ENCODE peak calls at places on chromosomes 4 and X, in eight cellular contexts. One of them, this sample, is unnamed.

GRCh38 chr4:723706-724105 is 18.1 kb downstream of the PCGF3 start:
- DNase-seq in fibroblast of villous mesenchyme: peak
- DNase-seq in stimulated activated CD4-positive, alpha-beta T cell treated with anti-CD3 and anti-CD28 coated beads, Interleukin-1b, Interleukin-23, amount 100 ng/mL, for 48 hours: no peak
- DNase-seq in foreskin fibroblast: no peak
- DNase-seq in NCI-H1092: no peak
- DNase-seq in adipocyte: no peak
- DNase-seq in effector CD4-positive, alpha-beta T cell: no peak
- DNase-seq in astrocyte of the spinal cord: no peak
- DNase-seq in this sample: no peak

GRCh38 chr4:98290511-98290910 is 29.3 kb downstream of the RAP1GDS1 start:
- DNase-seq in stimulated activated CD4-positive, alpha-beta T cell treated with anti-CD3 and anti-CD28 coated beads, Interleukin-1b, Interleukin-23, amount 100 ng/mL, for 48 hours: no peak
- DNase-seq in adipocyte: peak
- DNase-seq in fibroblast of villous mesenchyme: peak
- DNase-seq in foreskin fibroblast: no peak
- DNase-seq in astrocyte of the spinal cord: peak
- DNase-seq in NCI-H1092: no peak
- DNase-seq in effector CD4-positive, alpha-beta T cell: no peak
- DNase-seq in this sample: no peak

GRCh38 chr4:105989411-105990242 is 94.4 kb downstream of the NPNT start:
- DNase-seq in stimulated activated CD4-positive, alpha-beta T cell treated with anti-CD3 and anti-CD28 coated beads, Interleukin-1b, Interleukin-23, amount 100 ng/mL, for 48 hours: no peak
- DNase-seq in foreskin fibroblast: no peak
- DNase-seq in astrocyte of the spinal cord: no peak
- DNase-seq in fibroblast of villous mesenchyme: no peak
- DNase-seq in NCI-H1092: no peak
- DNase-seq in effector CD4-positive, alpha-beta T cell: no peak
- DNase-seq in adipocyte: no peak
- DNase-seq in this sample: no peak

GRCh38 chrX:95063554-95063953 is 1389.5 kb downstream of the FAM133A start:
- DNase-seq in astrocyte of the spinal cord: peak
- DNase-seq in stimulated activated CD4-positive, alpha-beta T cell treated with anti-CD3 and anti-CD28 coated beads, Interleukin-1b, Interleukin-23, amount 100 ng/mL, for 48 hours: no peak
- DNase-seq in foreskin fibroblast: no peak
- DNase-seq in adipocyte: peak
- DNase-seq in NCI-H1092: no peak
- DNase-seq in effector CD4-positive, alpha-beta T cell: no peak
- DNase-seq in fibroblast of villous mesenchyme: peak
- DNase-seq in this sample: no peak

GRCh38 chr4:118224239-118224829 is 128.5 kb downstream of the PRSS12 start:
- DNase-seq in foreskin fibroblast: peak
- DNase-seq in astrocyte of the spinal cord: peak
- DNase-seq in NCI-H1092: peak
- DNase-seq in fibroblast of villous mesenchyme: peak
- DNase-seq in effector CD4-positive, alpha-beta T cell: no peak
- DNase-seq in adipocyte: peak
- DNase-seq in stimulated activated CD4-positive, alpha-beta T cell treated with anti-CD3 and anti-CD28 coated beads, Interleukin-1b, Interleukin-23, amount 100 ng/mL, for 48 hours: no peak
- DNase-seq in this sample: peak

GRCh38 chr4:168797176-168797575 is 212.9 kb downstream of the CBR4 start:
- DNase-seq in NCI-H1092: no peak
- DNase-seq in astrocyte of the spinal cord: peak
- DNase-seq in fibroblast of villous mesenchyme: peak
- DNase-seq in stimulated activated CD4-positive, alpha-beta T cell treated with anti-CD3 and anti-CD28 coated beads, Interleukin-1b, Interleukin-23, amount 100 ng/mL, for 48 hours: no peak
- DNase-seq in effector CD4-positive, alpha-beta T cell: no peak
- DNase-seq in adipocyte: peak
- DNase-seq in foreskin fibroblast: peak
- DNase-seq in this sample: no peak

GRCh38 chr4:125313497-125313896 is 1.3 kb upstream of the FAT4 start:
- DNase-seq in adipocyte: peak
- DNase-seq in fibroblast of villous mesenchyme: peak
- DNase-seq in foreskin fibroblast: peak
- DNase-seq in effector CD4-positive, alpha-beta T cell: no peak
- DNase-seq in stimulated activated CD4-positive, alpha-beta T cell treated with anti-CD3 and anti-CD28 coated beads, Interleukin-1b, Interleukin-23, amount 100 ng/mL, for 48 hours: peak
- DNase-seq in NCI-H1092: peak
- DNase-seq in astrocyte of the spinal cord: peak
- DNase-seq in this sample: no peak

GRCh38 chr4:183873389-183874185 is 31.5 kb upstream of the STOX2 start:
- DNase-seq in NCI-H1092: no peak
- DNase-seq in effector CD4-positive, alpha-beta T cell: no peak
- DNase-seq in stimulated activated CD4-positive, alpha-beta T cell treated with anti-CD3 and anti-CD28 coated beads, Interleukin-1b, Interleukin-23, amount 100 ng/mL, for 48 hours: no peak
- DNase-seq in adipocyte: no peak
- DNase-seq in foreskin fibroblast: no peak
- DNase-seq in astrocyte of the spinal cord: no peak
- DNase-seq in fibroblast of villous mesenchyme: no peak
- DNase-seq in this sample: no peak

GRCh38 chrX:46547857-46548256 is 2.6 kb upstream of the ZNF674 start:
- DNase-seq in fibroblast of villous mesenchyme: peak
- DNase-seq in foreskin fibroblast: peak
- DNase-seq in stimulated activated CD4-positive, alpha-beta T cell treated with anti-CD3 and anti-CD28 coated beads, Interleukin-1b, Interleukin-23, amount 100 ng/mL, for 48 hours: no peak
- DNase-seq in astrocyte of the spinal cord: peak
- DNase-seq in NCI-H1092: no peak
- DNase-seq in adipocyte: peak
- DNase-seq in effector CD4-positive, alpha-beta T cell: no peak
- DNase-seq in this sample: no peak

GRCh38 chr4:749771-750666 is 44.4 kb downstream of the PCGF3 start:
- DNase-seq in stimulated activated CD4-positive, alpha-beta T cell treated with anti-CD3 and anti-CD28 coated beads, Interleukin-1b, Interleukin-23, amount 100 ng/mL, for 48 hours: no peak
- DNase-seq in NCI-H1092: no peak
- DNase-seq in adipocyte: peak
- DNase-seq in effector CD4-positive, alpha-beta T cell: no peak
- DNase-seq in foreskin fibroblast: no peak
- DNase-seq in astrocyte of the spinal cord: peak
- DNase-seq in fibroblast of villous mesenchyme: no peak
- DNase-seq in this sample: no peak

GRCh38 chr4:181971973-181972372 is 271.2 kb upstream of the TENM3 start:
- DNase-seq in adipocyte: peak
- DNase-seq in stimulated activated CD4-positive, alpha-beta T cell treated with anti-CD3 and anti-CD28 coated beads, Interleukin-1b, Interleukin-23, amount 100 ng/mL, for 48 hours: no peak
- DNase-seq in fibroblast of villous mesenchyme: peak
- DNase-seq in astrocyte of the spinal cord: no peak
- DNase-seq in effector CD4-positive, alpha-beta T cell: no peak
- DNase-seq in foreskin fibroblast: peak
- DNase-seq in NCI-H1092: no peak
- DNase-seq in this sample: no peak